ENCODE peak calls at places on chromosomes 7 and 10, in six cellular contexts. B is neuronal stem cell, J is adrenal gland, U is MM.1S, P is heart right ventricle, H is neural progenitor cell. K is an unnamed sample.

GRCh38 chr10:118564652-118565051 is 30.8 kb downstream of the PRLHR start:
- DNase-seq in H (peak; percentile 79), B (peak; percentile 21), J (no peak), P (no peak), U (no peak), K (no peak)

GRCh38 chr7:107078517-107078966 is 34.0 kb downstream of the PRKAR2B start:
- DNase-seq in P (no peak), H (peak; percentile 47), J (peak; percentile 75), B (no peak), U (no peak), K (no peak)

GRCh38 chr10:112915590-112916572 is 34.2 kb upstream of the TCF7L2 start:
- DNase-seq in B (no peak), P (no peak), U (no peak), H (no peak), J (no peak), K (no peak)

GRCh38 chr7:46603780-46604725 is 683.0 kb upstream of the IGFBP3 start:
- DNase-seq in U (no peak), B (no peak), P (peak; percentile 87), J (peak; percentile 25), H (no peak), K (no peak)

GRCh38 chr7:134750083-134751062 is 29.1 kb upstream of the CALD1 start:
- DNase-seq in U (peak; percentile 62), H (peak; percentile 73), J (peak; percentile 48), P (peak; percentile 49), B (peak; percentile 56), K (peak; percentile 50)

GRCh38 chr10:23543696-23544095 is 104.8 kb downstream of the OTUD1 start:
- DNase-seq in P (no peak), J (no peak), H (no peak), B (no peak), U (no peak), K (no peak)

GRCh38 chr10:132433671-132434340 is 36.8 kb downstream of the PWWP2B start:
- DNase-seq in H (no peak), P (no peak), J (no peak), U (no peak), B (no peak), K (no peak)

GRCh38 chr7:153297141-153297540 is 537.6 kb downstream of the ACTR3B start:
- DNase-seq in U (no peak), B (no peak), P (no peak), H (no peak), J (no peak), K (no peak)

GRCh38 chr7:158289761-158290523 is 297.7 kb downstream of the PTPRN2 start:
- DNase-seq in J (peak; percentile 6), P (no peak), U (no peak), B (no peak), H (no peak), K (no peak)

GRCh38 chr7:33926535-33926934 is 21.2 kb downstream of the BMPER start:
- DNase-seq in H (no peak), B (no peak), U (no peak), J (peak; percentile 29), P (no peak), K (no peak)

GRCh38 chr10:62466590-62466989 is 92.4 kb downstream of the ZNF365 start:
- DNase-seq in J (no peak), B (no peak), H (no peak), P (no peak), U (no peak), K (no peak)

GRCh38 chr10:46079831-46080585 is 33.9 kb upstream of the MSMB start:
- DNase-seq in P (no peak), B (no peak), J (no peak), H (no peak), U (no peak), K (peak; percentile 60)

GRCh38 chr7:70829221-70830059 is 302.5 kb upstream of the GALNT17 start:
- DNase-seq in J (peak; percentile 70), U (peak; percentile 53), B (peak; percentile 79), H (peak; percentile 79), P (peak; percentile 57), K (peak; percentile 38)
- H3K4me3 ChIP-seq in J (no peak overlapping the region), U (peak overlapping the region; percentile 7), B (no peak overlapping the region), H (peak overlapping the region; percentile 12), P (no peak overlapping the region), K (peak overlapping the region; percentile 37)

GRCh38 chr10:44362866-44363711 is 21.8 kb downstream of the CXCL12 start:
- DNase-seq in P (no peak), H (no peak), U (no peak), J (no peak), B (no peak), K (no peak)
- H3K4me3 ChIP-seq in P (no peak overlapping the region), H (no peak overlapping the region), U (no peak overlapping the region), J (no peak overlapping the region), B (no peak overlapping the region), K (no peak overlapping the region)

DNA sequence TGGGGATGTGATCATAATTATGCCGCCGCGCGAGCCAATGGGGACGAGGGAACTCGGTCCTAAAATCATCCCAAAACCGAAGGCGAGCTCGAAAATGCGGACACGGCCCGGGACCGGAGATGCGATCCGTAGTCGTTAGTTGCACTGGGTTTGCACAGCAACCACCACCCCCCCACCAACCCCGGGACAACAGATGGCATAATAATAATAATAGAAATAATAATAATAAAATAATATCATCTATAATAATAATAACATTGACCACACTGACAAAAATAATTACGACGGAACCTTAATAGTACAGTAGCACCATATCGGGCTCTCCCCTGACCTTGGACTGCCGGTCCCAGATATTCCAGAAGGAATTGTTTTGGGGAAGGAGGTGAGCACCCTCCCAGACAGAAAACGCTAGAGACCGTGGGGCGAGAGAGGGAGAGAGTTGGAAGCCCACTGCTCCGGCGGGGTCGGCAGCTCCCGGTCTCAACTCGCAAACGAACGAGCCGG is 1.1 kb upstream of the EMX2 start:
- DNase-seq in H (peak; percentile 90), U (no peak), J (no peak), B (peak; percentile 74), P (no peak), K (no peak)
- H3K4me3 ChIP-seq in H (peak overlapping the region; percentile 83), U (no peak overlapping the region), J (peak overlapping the region; percentile 24), B (peak overlapping the region; percentile 90), P (peak overlapping the region; percentile 28), K (no peak overlapping the region)

GRCh38 chr10:21369697-21370096 is 155.8 kb downstream of the SKIDA1 start:
- DNase-seq in P (no peak), U (no peak), H (no peak), J (no peak), B (no peak), K (no peak)

GRCh38 chr10:21368728-21369425 is 156.6 kb downstream of the SKIDA1 start:
- DNase-seq in J (peak; percentile 76), U (no peak), P (no peak), B (no peak), H (no peak), K (no peak)

GRCh38 chr10:21368022-21368582 is 157.4 kb downstream of the SKIDA1 start:
- DNase-seq in U (no peak), P (no peak), H (no peak), J (no peak), B (no peak), K (no peak)

GRCh38 chr10:21372651-21373410 is 152.7 kb downstream of the SKIDA1 start:
- DNase-seq in P (peak; percentile 57), B (no peak), H (no peak), U (peak; percentile 30), J (peak; percentile 41), K (peak; percentile 96)
- H3K4me3 ChIP-seq in P (no peak overlapping the region), B (no peak overlapping the region), H (no peak overlapping the region), U (no peak overlapping the region), J (peak overlapping the region; percentile 33), K (peak overlapping the region; percentile 33)

GRCh38 chr10:34024708-34025425 is 690.4 kb upstream of the NRP1 start:
- DNase-seq in B (no peak), U (no peak), P (no peak), H (no peak), J (no peak), K (peak; percentile 42)
- H3K4me3 ChIP-seq in B (no peak overlapping the region), U (no peak overlapping the region), P (no peak overlapping the region), H (no peak overlapping the region), J (no peak overlapping the region), K (no peak overlapping the region)

GRCh38 chr10:37896436-37896835 is 39.0 kb upstream of the ZNF248 start:
- DNase-seq in B (no peak), P (no peak), U (no peak), H (no peak), J (no peak), K (no peak)
- H3K4me3 ChIP-seq in B (no peak overlapping the region), P (no peak overlapping the region), U (no peak overlapping the region), H (no peak overlapping the region), J (no peak overlapping the region), K (no peak overlapping the region)